ENCODE peak calls at places on chromosomes 7 and 10, in ten cellular contexts. S is fibroblast of pulmonary artery, K is type B pancreatic cell, A is Peyer's patch, H is kidney epithelial cell, T is right lobe of liver, O is brain microvascular endothelial cell, I is sigmoid colon, Q is A549, W is MM.1S. U is an unnamed sample.

GRCh38 chr10:104123397-104123796 is 1.4 kb downstream of the SFR1 start:
- DNase-seq in S (peak), K (no peak), A (no peak), H (no peak), T (no peak), O (no peak), I (no peak), Q (peak), W (peak), U (no peak)

GRCh38 chr10:36515313-36515712 is 610.1 kb upstream of the ANKRD30A start:
- DNase-seq in S (peak), K (no peak), A (no peak), H (no peak), T (no peak), O (no peak), I (no peak), Q (no peak), W (no peak), U (no peak)

GRCh38 chr10:7333995-7334964 is 76.6 kb downstream of the SFMBT2 start:
- DNase-seq in S (peak), K (no peak), A (no peak), H (no peak), T (peak), O (no peak), I (no peak), Q (no peak), W (no peak), U (no peak)

GRCh38 chr7:98051118-98051744 is 55.4 kb upstream of the LMTK2 start:
- DNase-seq in S (no peak), K (no peak), A (peak), H (no peak), T (no peak), O (no peak), I (no peak), Q (no peak), W (no peak), U (no peak)

GRCh38 chr10:78846770-78847169 is 222.0 kb upstream of the ZMIZ1 start:
- DNase-seq in S (no peak), K (no peak), A (no peak), H (no peak), T (no peak), O (no peak), I (peak), Q (no peak), W (no peak), U (no peak)

GRCh38 chr7:19991936-19992335 is 218.5 kb upstream of the TMEM196 start:
- DNase-seq in S (no peak), K (no peak), A (no peak), H (no peak), T (no peak), O (no peak), I (no peak), Q (no peak), W (no peak), U (no peak)

GRCh38 chr10:108970016-108970415 is 953.3 kb downstream of the XPNPEP1 start:
- DNase-seq in S (peak), K (no peak), A (no peak), H (no peak), T (no peak), O (no peak), I (no peak), Q (peak), W (peak), U (no peak)

GRCh38 chr10:114911801-114912479 is 26.1 kb upstream of the TRUB1 start:
- DNase-seq in S (peak), K (no peak), A (no peak), H (no peak), T (no peak), O (no peak), I (no peak), Q (no peak), W (no peak), U (no peak)

GRCh38 chr7:1103009-1103788 is 15.3 kb downstream of the GPER1 start:
- DNase-seq in S (no peak), K (no peak), A (no peak), H (no peak), T (no peak), O (no peak), I (no peak), Q (no peak), W (no peak), U (no peak)

GRCh38 chr10:73744690-73744994 is 470 bp downstream of the SEC24C start:
- DNase-seq in S (peak), K (peak), A (no peak), H (no peak), T (peak), O (peak), I (peak), Q (peak), W (peak), U (no peak)

GRCh38 chr10:31315453-31315852 is 3.6 kb upstream of the ZEB1 start:
- DNase-seq in S (peak), K (no peak), A (no peak), H (no peak), T (no peak), O (peak), I (no peak), Q (no peak), W (no peak), U (no peak)

GRCh38 chr10:75922435-75922834 is 491.0 kb downstream of the LRMDA start:
- DNase-seq in S (peak), K (no peak), A (no peak), H (no peak), T (no peak), O (no peak), I (no peak), Q (peak), W (no peak), U (no peak)

GRCh38 chr7:84247591-84247990 is 53.0 kb upstream of the SEMA3A start:
- DNase-seq in S (peak), K (no peak), A (no peak), H (no peak), T (no peak), O (peak), I (no peak), Q (no peak), W (no peak), U (no peak)

GRCh38 chr10:15197276-15197675 is 28.8 kb upstream of the NMT2 start:
- DNase-seq in S (peak), K (no peak), A (no peak), H (no peak), T (no peak), O (no peak), I (no peak), Q (no peak), W (no peak), U (no peak)

GRCh38 chr7:134293029-134293740 is 23.5 kb downstream of the SLC35B4 start:
- DNase-seq in S (no peak), K (no peak), A (no peak), H (no peak), T (peak), O (no peak), I (peak), Q (no peak), W (peak), U (no peak)

GRCh38 chr7:39622609-39623311 is 612 bp upstream of the RALA start:
- DNase-seq in S (no peak), K (no peak), A (no peak), H (no peak), T (no peak), O (no peak), I (no peak), Q (no peak), W (no peak), U (no peak)

GRCh38 chr7:13181221-13181620 is 493.8 kb downstream of the ARL4A start:
- DNase-seq in S (peak), K (no peak), A (no peak), H (peak), T (no peak), O (no peak), I (no peak), Q (peak), W (no peak), U (no peak)

GRCh38 chr10:12844796-12845524 is 156.6 kb downstream of the CCDC3 start:
- DNase-seq in S (peak), K (no peak), A (no peak), H (peak), T (no peak), O (peak), I (peak), Q (peak), W (no peak), U (no peak)

GRCh38 chr7:82755705-82756551 is 312.4 kb upstream of the CACNA2D1 start:
- DNase-seq in S (peak), K (no peak), A (no peak), H (no peak), T (no peak), O (peak), I (no peak), Q (no peak), W (no peak), U (no peak)

GRCh38 chr7:595621-596010 is 76.0 kb upstream of the PDGFA start:
- DNase-seq in S (no peak), K (no peak), A (no peak), H (no peak), T (no peak), O (no peak), I (no peak), Q (no peak), W (no peak), U (no peak)

GRCh38 chr7:30770936-30771858 is at the start of gene MINDY4:
- DNase-seq in S (peak), K (peak), A (peak), H (no peak), T (peak), O (peak), I (peak), Q (peak), W (peak), U (peak)

GRCh38 chr7:22980422-22980821 is 33.5 kb downstream of the HYCC1 start:
- DNase-seq in S (peak), K (no peak), A (no peak), H (peak), T (no peak), O (no peak), I (no peak), Q (no peak), W (no peak), U (no peak)

GRCh38 chr7:41107938-41108448 is 594.9 kb downstream of the INHBA start:
- DNase-seq in S (no peak), K (no peak), A (no peak), H (peak), T (no peak), O (peak), I (no peak), Q (peak), W (no peak), U (no peak)

GRCh38 chr10:22894714-22895113 is 33.1 kb upstream of the ARMC3 start:
- DNase-seq in S (no peak), K (no peak), A (no peak), H (no peak), T (no peak), O (no peak), I (no peak), Q (no peak), W (no peak), U (no peak)

GRCh38 chr10:117005454-117006055 is 568 bp upstream of the SHTN1 start:
- DNase-seq in S (no peak), K (no peak), A (peak), H (no peak), T (peak), O (no peak), I (no peak), Q (peak), W (no peak), U (no peak)

GRCh38 chr7:22793593-22794462 is 28.8 kb downstream of the TOMM7 start:
- DNase-seq in S (no peak), K (no peak), A (no peak), H (no peak), T (no peak), O (no peak), I (no peak), Q (no peak), W (no peak), U (no peak)

GRCh38 chr7:100612730-100613446 is 548 bp downstream of the MOSPD3 start:
- DNase-seq in S (no peak), K (no peak), A (peak), H (no peak), T (no peak), O (no peak), I (no peak), Q (no peak), W (no peak), U (peak)

GRCh38 chr7:19617921-19618320 is 90.9 kb downstream of the POLR1F start:
- DNase-seq in S (no peak), K (no peak), A (no peak), H (no peak), T (no peak), O (no peak), I (no peak), Q (no peak), W (no peak), U (no peak)

GRCh38 chr10:78781991-78782390 is 286.8 kb upstream of the ZMIZ1 start:
- DNase-seq in S (no peak), K (no peak), A (peak), H (no peak), T (no peak), O (no peak), I (no peak), Q (no peak), W (no peak), U (no peak)

GRCh38 chr10:86178401-86179142 is 188.0 kb downstream of the GRID1 start:
- DNase-seq in S (no peak), K (no peak), A (no peak), H (no peak), T (no peak), O (no peak), I (no peak), Q (peak), W (no peak), U (peak)

GRCh38 chr7:48084727-48085432 is 4.2 kb upstream of the UPP1 start:
- DNase-seq in S (peak), K (no peak), A (no peak), H (peak), T (peak), O (peak), I (peak), Q (peak), W (peak), U (no peak)

GRCh38 chr7:78326870-78327269 is 528.3 kb downstream of the PHTF2 start:
- DNase-seq in S (no peak), K (no peak), A (no peak), H (peak), T (no peak), O (no peak), I (no peak), Q (no peak), W (no peak), U (no peak)

GRCh38 chr7:91306266-91306665 is 42.0 kb downstream of the FZD1 start:
- DNase-seq in S (no peak), K (no peak), A (no peak), H (no peak), T (no peak), O (no peak), I (no peak), Q (no peak), W (no peak), U (no peak)

DNA sequence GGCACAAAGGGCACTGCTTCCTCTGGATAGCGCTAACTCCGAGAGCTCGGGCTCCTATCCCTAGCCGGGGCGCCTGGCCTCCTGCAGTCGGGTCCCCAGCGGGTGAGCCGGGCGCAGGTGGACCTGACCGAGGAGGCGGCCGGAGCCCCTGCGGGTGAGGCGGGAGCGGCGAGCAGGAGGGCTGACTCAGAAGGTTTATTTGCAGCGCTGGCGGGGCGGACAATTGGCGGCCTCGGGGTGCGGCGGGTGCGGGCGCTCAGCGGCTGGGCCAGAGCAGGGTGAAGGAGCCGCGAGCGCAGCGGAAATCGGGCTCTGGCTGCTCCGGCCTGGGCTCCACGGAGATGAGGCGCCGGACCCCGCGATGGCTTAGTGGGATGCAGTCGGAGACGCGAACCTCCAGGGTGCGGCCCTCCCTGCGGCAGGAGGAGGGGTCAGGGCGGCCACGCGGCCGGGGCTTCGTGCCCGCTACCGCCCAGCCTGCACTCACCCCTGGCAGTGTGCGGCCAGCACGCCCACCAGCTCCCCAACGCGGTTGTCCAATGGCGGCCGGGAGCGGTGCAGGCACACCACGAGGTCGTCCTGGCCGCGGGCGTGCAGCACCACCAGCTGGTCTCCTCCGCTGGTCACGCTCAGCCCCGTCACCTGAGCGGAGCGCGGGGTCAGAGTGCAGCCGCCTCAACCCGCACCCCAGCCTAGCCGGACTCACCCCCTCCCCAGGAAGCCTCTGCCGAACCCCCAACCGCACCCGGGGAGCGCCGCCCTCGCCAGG is 16.1 kb downstream of the MYO1G start:
- DNase-seq in S (peak), K (peak), A (peak), H (no peak), T (no peak), O (no peak), I (no peak), Q (no peak), W (no peak), U (peak)
- TF ChIP-seq CTCF in S (no peak), K (no peak), A (no peak), H (no peak), T (no peak), O (peak), I (no peak), Q (no peak), W (no peak), U (no peak)

GRCh38 chr10:45811075-45811474 is 36.2 kb downstream of the AGAP4 start:
- DNase-seq in S (no peak), K (no peak), A (no peak), H (no peak), T (peak), O (no peak), I (no peak), Q (no peak), W (no peak), U (no peak)

DNA sequence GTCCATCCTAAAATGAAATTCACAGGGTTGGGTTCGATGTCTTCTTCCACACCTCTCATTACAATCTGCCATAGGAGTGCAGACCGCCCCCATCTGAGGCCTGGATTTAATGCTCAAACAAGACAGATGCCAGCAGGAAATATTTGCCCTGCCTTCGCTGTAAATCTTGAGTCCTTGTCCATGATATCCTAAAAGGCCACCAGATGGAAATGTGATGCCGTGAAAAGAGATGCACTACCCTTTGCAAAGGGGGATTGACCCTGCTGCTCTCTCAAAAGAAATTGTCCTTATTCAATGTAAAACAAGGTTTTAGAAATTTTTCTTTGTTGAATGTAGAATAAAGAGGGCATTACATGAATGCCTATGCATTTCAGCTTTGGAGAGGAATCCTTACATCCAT is 37.5 kb downstream of the AGAP4 start:
- DNase-seq in S (peak), K (no peak), A (no peak), H (no peak), T (no peak), O (no peak), I (no peak), Q (peak), W (no peak), U (no peak)
- TF ChIP-seq CTCF in S (peak), K (peak), A (no peak), H (no peak), T (no peak), O (peak), I (no peak), Q (no peak), W (no peak), U (no peak)

GRCh38 chr10:87622290-87623004 is 37.2 kb upstream of the PAPSS2 start:
- DNase-seq in S (no peak), K (no peak), A (no peak), H (no peak), T (no peak), O (no peak), I (no peak), Q (peak), W (peak), U (no peak)
- TF ChIP-seq CTCF in S (no peak), K (peak), A (no peak), H (no peak), T (no peak), O (peak), I (no peak), Q (no peak), W (peak), U (no peak)

GRCh38 chr7:107980171-107980570 is 22.8 kb downstream of the LAMB1 start:
- DNase-seq in S (no peak), K (no peak), A (no peak), H (no peak), T (no peak), O (no peak), I (no peak), Q (no peak), W (no peak), U (no peak)

GRCh38 chr7:107982463-107982862 is 20.5 kb downstream of the LAMB1 start:
- DNase-seq in S (no peak), K (no peak), A (no peak), H (no peak), T (no peak), O (no peak), I (peak), Q (no peak), W (no peak), U (no peak)

GRCh38 chr7:107981466-107981865 is 21.5 kb downstream of the LAMB1 start:
- DNase-seq in S (no peak), K (no peak), A (no peak), H (no peak), T (no peak), O (no peak), I (no peak), Q (no peak), W (no peak), U (no peak)

GRCh38 chr7:107980671-107981190 is 22.2 kb downstream of the LAMB1 start:
- DNase-seq in S (no peak), K (no peak), A (no peak), H (no peak), T (no peak), O (no peak), I (no peak), Q (no peak), W (no peak), U (no peak)

GRCh38 chr7:107982918-107983389 is 20.0 kb downstream of the LAMB1 start:
- DNase-seq in S (no peak), K (no peak), A (no peak), H (no peak), T (no peak), O (no peak), I (peak), Q (peak), W (no peak), U (no peak)
- TF ChIP-seq CTCF in S (peak), K (peak), A (no peak), H (peak), T (no peak), O (peak), I (no peak), Q (no peak), W (no peak), U (peak)

DNA sequence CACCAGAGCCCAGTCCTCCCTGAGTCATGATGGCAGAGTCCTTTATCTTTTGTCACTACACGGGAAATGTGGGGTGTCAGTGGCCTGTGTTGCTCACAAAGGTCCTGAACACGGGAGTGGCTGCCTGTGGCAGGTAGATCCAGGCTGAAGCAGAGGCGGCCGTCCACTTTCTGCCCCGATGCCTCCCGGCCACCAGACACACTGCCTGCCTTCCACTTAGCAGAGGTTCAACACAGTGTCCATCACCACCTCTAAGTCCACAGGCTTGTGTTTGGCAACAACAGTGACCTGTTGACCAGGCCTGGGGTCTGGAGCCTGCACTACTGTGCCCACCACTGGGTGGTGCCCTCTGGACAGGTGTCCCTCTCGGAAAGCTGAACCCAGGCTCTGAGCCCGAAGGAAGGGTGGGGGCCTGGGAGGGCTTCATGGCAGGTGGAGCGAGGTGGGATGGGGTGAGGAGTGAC is 49.9 kb upstream of the CAMK2B start:
- DNase-seq in S (no peak), K (peak), A (no peak), H (no peak), T (no peak), O (no peak), I (peak), Q (peak), W (no peak), U (no peak)
- TF ChIP-seq CTCF in S (no peak), K (peak), A (no peak), H (peak), T (peak), O (peak), I (no peak), Q (peak), W (peak), U (no peak)

GRCh38 chr7:155405399-155406318 is 52.3 kb upstream of the EN2 start:
- DNase-seq in S (no peak), K (no peak), A (no peak), H (no peak), T (no peak), O (no peak), I (no peak), Q (no peak), W (no peak), U (no peak)
- TF ChIP-seq CTCF in S (no peak), K (peak), A (no peak), H (no peak), T (no peak), O (peak), I (no peak), Q (no peak), W (no peak), U (no peak)

U was measured in upper lobe of right lung.